ENCODE peak calls at places on chromosomes 12 and 14, in seven cellular contexts. One of them, this sample, is unnamed.

GRCh38 chr14:75657331-75657730 is 3.3 kb downstream of the ERG28 start:
- DNase-seq in amniotic stem cell: no peak
- DNase-seq in iPS-NIHi11: no peak
- DNase-seq in OCI-M1: no peak
- DNase-seq in esophagus squamous epithelium: no peak
- DNase-seq in endothelial cell: no peak
- DNase-seq in RWPE1: no peak
- DNase-seq in this sample: no peak

GRCh38 chr14:23629831-23630396 is 6.2 kb upstream of the DHRS2 start:
- DNase-seq in esophagus squamous epithelium: no peak
- DNase-seq in amniotic stem cell: no peak
- DNase-seq in iPS-NIHi11: no peak
- DNase-seq in RWPE1: no peak
- DNase-seq in OCI-M1: no peak
- DNase-seq in endothelial cell: no peak
- DNase-seq in this sample: no peak

GRCh38 chr12:12749433-12749832 is 32.3 kb downstream of the CDKN1B start:
- DNase-seq in RWPE1: no peak
- DNase-seq in amniotic stem cell: no peak
- DNase-seq in OCI-M1: peak; percentile 78
- DNase-seq in endothelial cell: no peak
- DNase-seq in esophagus squamous epithelium: no peak
- DNase-seq in iPS-NIHi11: no peak
- DNase-seq in this sample: no peak

GRCh38 chr12:113473942-113474341 is 2.3 kb upstream of the LHX5 start:
- DNase-seq in esophagus squamous epithelium: no peak
- DNase-seq in amniotic stem cell: no peak
- DNase-seq in OCI-M1: peak; percentile 41
- DNase-seq in iPS-NIHi11: no peak
- DNase-seq in RWPE1: no peak
- DNase-seq in endothelial cell: no peak
- DNase-seq in this sample: no peak

GRCh38 chr12:124402281-124403066 is 107.6 kb downstream of the RFLNA start:
- DNase-seq in amniotic stem cell: no peak
- DNase-seq in endothelial cell: no peak
- DNase-seq in RWPE1: no peak
- DNase-seq in iPS-NIHi11: no peak
- DNase-seq in esophagus squamous epithelium: no peak
- DNase-seq in OCI-M1: no peak
- DNase-seq in this sample: no peak

GRCh38 chr12:106945261-106945851 is 10.4 kb upstream of the TMEM263 start:
- DNase-seq in amniotic stem cell: no peak
- DNase-seq in iPS-NIHi11: no peak
- DNase-seq in OCI-M1: peak; percentile 47
- DNase-seq in endothelial cell: no peak
- DNase-seq in esophagus squamous epithelium: no peak
- DNase-seq in RWPE1: no peak
- DNase-seq in this sample: no peak

GRCh38 chr12:71546322-71546861 is 106.8 kb downstream of the LGR5 start:
- DNase-seq in OCI-M1: no peak
- DNase-seq in esophagus squamous epithelium: no peak
- DNase-seq in iPS-NIHi11: no peak
- DNase-seq in amniotic stem cell: no peak
- DNase-seq in RWPE1: no peak
- DNase-seq in endothelial cell: no peak
- DNase-seq in this sample: no peak

GRCh38 chr14:103332143-103332919 is 1.7 kb upstream of the EIF5 start:
- DNase-seq in OCI-M1: peak; percentile 68
- DNase-seq in iPS-NIHi11: no peak
- DNase-seq in RWPE1: no peak
- DNase-seq in amniotic stem cell: no peak
- DNase-seq in esophagus squamous epithelium: no peak
- DNase-seq in endothelial cell: no peak
- DNase-seq in this sample: no peak

GRCh38 chr14:51622376-51622775 is 29.3 kb upstream of the FRMD6 start:
- DNase-seq in iPS-NIHi11: no peak
- DNase-seq in RWPE1: no peak
- DNase-seq in endothelial cell: no peak
- DNase-seq in amniotic stem cell: no peak
- DNase-seq in esophagus squamous epithelium: no peak
- DNase-seq in OCI-M1: no peak
- DNase-seq in this sample: no peak

GRCh38 chr12:3935078-3935477 is 61.9 kb upstream of the PARP11 start:
- DNase-seq in OCI-M1: no peak
- DNase-seq in RWPE1: no peak
- DNase-seq in amniotic stem cell: no peak
- DNase-seq in endothelial cell: no peak
- DNase-seq in iPS-NIHi11: no peak
- DNase-seq in esophagus squamous epithelium: no peak
- DNase-seq in this sample: no peak

GRCh38 chr12:69070319-69071090 is 137.5 kb upstream of the CPM start:
- DNase-seq in esophagus squamous epithelium: no peak
- DNase-seq in iPS-NIHi11: peak; percentile 75
- DNase-seq in amniotic stem cell: peak; percentile 27
- DNase-seq in RWPE1: peak; percentile 67
- DNase-seq in endothelial cell: peak; percentile 59
- DNase-seq in OCI-M1: peak; percentile 76
- DNase-seq in this sample: peak; percentile 34

GRCh38 chr12:2963760-2964292 is 4.6 kb downstream of the TEAD4 start:
- DNase-seq in esophagus squamous epithelium: no peak
- DNase-seq in endothelial cell: peak; percentile 42
- DNase-seq in RWPE1: no peak
- DNase-seq in iPS-NIHi11: peak; percentile 74
- DNase-seq in amniotic stem cell: no peak
- DNase-seq in OCI-M1: no peak
- DNase-seq in this sample: no peak

GRCh38 chr12:124928095-124928911 is 13.9 kb upstream of the UBC start:
- DNase-seq in OCI-M1: no peak
- DNase-seq in iPS-NIHi11: peak; percentile 52
- DNase-seq in RWPE1: peak; percentile 92
- DNase-seq in esophagus squamous epithelium: no peak
- DNase-seq in amniotic stem cell: no peak
- DNase-seq in endothelial cell: peak; percentile 65
- DNase-seq in this sample: no peak

GRCh38 chr12:91628656-91629055 is 446.0 kb upstream of the DCN start:
- DNase-seq in amniotic stem cell: no peak
- DNase-seq in iPS-NIHi11: no peak
- DNase-seq in esophagus squamous epithelium: no peak
- DNase-seq in OCI-M1: no peak
- DNase-seq in endothelial cell: no peak
- DNase-seq in RWPE1: no peak
- DNase-seq in this sample: no peak

GRCh38 chr12:19388131-19388549 is 51.2 kb upstream of the AEBP2 start:
- DNase-seq in esophagus squamous epithelium: no peak
- DNase-seq in RWPE1: no peak
- DNase-seq in OCI-M1: no peak
- DNase-seq in iPS-NIHi11: no peak
- DNase-seq in endothelial cell: no peak
- DNase-seq in amniotic stem cell: no peak
- DNase-seq in this sample: no peak

GRCh38 chr12:31954925-31955678 is 4.1 kb upstream of the RESF1 start:
- DNase-seq in endothelial cell: no peak
- DNase-seq in RWPE1: no peak
- DNase-seq in amniotic stem cell: no peak
- DNase-seq in iPS-NIHi11: no peak
- DNase-seq in esophagus squamous epithelium: no peak
- DNase-seq in OCI-M1: peak; percentile 33
- DNase-seq in this sample: no peak

GRCh38 chr12:58920956-58921861 is 905 bp upstream of the LRIG3 start:
- DNase-seq in iPS-NIHi11: no peak
- DNase-seq in endothelial cell: no peak
- DNase-seq in amniotic stem cell: no peak
- DNase-seq in esophagus squamous epithelium: no peak
- DNase-seq in RWPE1: no peak
- DNase-seq in OCI-M1: no peak
- DNase-seq in this sample: no peak

GRCh38 chr14:53742226-53742607 is 214.4 kb downstream of the BMP4 start:
- DNase-seq in endothelial cell: no peak
- DNase-seq in esophagus squamous epithelium: no peak
- DNase-seq in iPS-NIHi11: peak; percentile 27
- DNase-seq in OCI-M1: no peak
- DNase-seq in RWPE1: no peak
- DNase-seq in amniotic stem cell: no peak
- DNase-seq in this sample: no peak

GRCh38 chr12:69555461-69555860 is 29.8 kb upstream of the CCT2 start:
- DNase-seq in amniotic stem cell: peak; percentile 76
- DNase-seq in endothelial cell: no peak
- DNase-seq in RWPE1: peak; percentile 75
- DNase-seq in esophagus squamous epithelium: no peak
- DNase-seq in iPS-NIHi11: no peak
- DNase-seq in OCI-M1: no peak
- DNase-seq in this sample: no peak

GRCh38 chr14:75614179-75614578 is 35.8 kb downstream of the FLVCR2 start:
- DNase-seq in OCI-M1: no peak
- DNase-seq in amniotic stem cell: no peak
- DNase-seq in esophagus squamous epithelium: no peak
- DNase-seq in iPS-NIHi11: no peak
- DNase-seq in endothelial cell: no peak
- DNase-seq in RWPE1: no peak
- DNase-seq in this sample: no peak

GRCh38 chr12:7128681-7129593 is at the start of gene RBP5:
- DNase-seq in esophagus squamous epithelium: no peak
- DNase-seq in endothelial cell: no peak
- DNase-seq in amniotic stem cell: no peak
- DNase-seq in RWPE1: no peak
- DNase-seq in OCI-M1: no peak
- DNase-seq in iPS-NIHi11: peak; percentile 37
- DNase-seq in this sample: no peak

GRCh38 chr12:52056801-52057613 is 5.8 kb downstream of the NR4A1 start:
- DNase-seq in endothelial cell: no peak
- DNase-seq in esophagus squamous epithelium: no peak
- DNase-seq in iPS-NIHi11: no peak
- DNase-seq in RWPE1: no peak
- DNase-seq in OCI-M1: no peak
- DNase-seq in amniotic stem cell: no peak
- DNase-seq in this sample: no peak

GRCh38 chr14:60346706-60347105 is 97.7 kb downstream of the PPM1A start:
- DNase-seq in OCI-M1: no peak
- DNase-seq in iPS-NIHi11: no peak
- DNase-seq in RWPE1: no peak
- DNase-seq in endothelial cell: peak; percentile 24
- DNase-seq in esophagus squamous epithelium: no peak
- DNase-seq in amniotic stem cell: no peak
- DNase-seq in this sample: no peak

GRCh38 chr14:22314183-22314820 is 274.7 kb downstream of the DAD1 start:
- DNase-seq in endothelial cell: peak; percentile 49
- DNase-seq in iPS-NIHi11: peak; percentile 66
- DNase-seq in amniotic stem cell: no peak
- DNase-seq in OCI-M1: peak; percentile 79
- DNase-seq in RWPE1: peak; percentile 42
- DNase-seq in esophagus squamous epithelium: no peak
- DNase-seq in this sample: no peak

GRCh38 chr12:63823040-63823439 is 21.5 kb upstream of the SRGAP1 start:
- DNase-seq in OCI-M1: no peak
- DNase-seq in RWPE1: no peak
- DNase-seq in iPS-NIHi11: no peak
- DNase-seq in amniotic stem cell: no peak
- DNase-seq in esophagus squamous epithelium: no peak
- DNase-seq in endothelial cell: no peak
- DNase-seq in this sample: no peak

GRCh38 chr14:104640681-104641080 is 36.1 kb upstream of the TMEM179 start:
- DNase-seq in endothelial cell: no peak
- DNase-seq in OCI-M1: no peak
- DNase-seq in amniotic stem cell: no peak
- DNase-seq in RWPE1: no peak
- DNase-seq in iPS-NIHi11: no peak
- DNase-seq in esophagus squamous epithelium: no peak
- DNase-seq in this sample: no peak

GRCh38 chr12:97277030-97277429 is 185.6 kb upstream of the RMST start:
- DNase-seq in endothelial cell: no peak
- DNase-seq in iPS-NIHi11: no peak
- DNase-seq in esophagus squamous epithelium: no peak
- DNase-seq in amniotic stem cell: no peak
- DNase-seq in OCI-M1: no peak
- DNase-seq in RWPE1: no peak
- DNase-seq in this sample: no peak

GRCh38 chr14:99821519-99822165 is 28.4 kb downstream of the EML1 start:
- DNase-seq in amniotic stem cell: no peak
- DNase-seq in esophagus squamous epithelium: no peak
- DNase-seq in endothelial cell: no peak
- DNase-seq in OCI-M1: peak; percentile 70
- DNase-seq in iPS-NIHi11: no peak
- DNase-seq in RWPE1: no peak
- DNase-seq in this sample: no peak

GRCh38 chr12:25388216-25388615 is 137.5 kb upstream of the KRAS start:
- DNase-seq in iPS-NIHi11: no peak
- DNase-seq in esophagus squamous epithelium: no peak
- DNase-seq in amniotic stem cell: no peak
- DNase-seq in endothelial cell: no peak
- DNase-seq in RWPE1: no peak
- DNase-seq in OCI-M1: peak; percentile 32
- DNase-seq in this sample: no peak

GRCh38 chr12:10068634-10069033 is 30.2 kb downstream of the CLEC1A start:
- DNase-seq in OCI-M1: peak; percentile 41
- DNase-seq in iPS-NIHi11: no peak
- DNase-seq in RWPE1: no peak
- DNase-seq in amniotic stem cell: no peak
- DNase-seq in esophagus squamous epithelium: no peak
- DNase-seq in endothelial cell: peak; percentile 9
- DNase-seq in this sample: no peak

GRCh38 chr12:57040750-57041149 is 9.2 kb downstream of the MYO1A start:
- DNase-seq in amniotic stem cell: no peak
- DNase-seq in endothelial cell: no peak
- DNase-seq in RWPE1: no peak
- DNase-seq in iPS-NIHi11: no peak
- DNase-seq in esophagus squamous epithelium: no peak
- DNase-seq in OCI-M1: no peak
- DNase-seq in this sample: no peak

GRCh38 chr12:32671930-32672785 is 6.9 kb upstream of the DNM1L start:
- DNase-seq in esophagus squamous epithelium: no peak
- DNase-seq in iPS-NIHi11: peak; percentile 69
- DNase-seq in RWPE1: peak; percentile 54
- DNase-seq in endothelial cell: peak; percentile 38
- DNase-seq in OCI-M1: peak; percentile 77
- DNase-seq in amniotic stem cell: peak; percentile 62
- DNase-seq in this sample: no peak

GRCh38 chr12:62686938-62687337 is 220.3 kb downstream of the MON2 start:
- DNase-seq in RWPE1: no peak
- DNase-seq in endothelial cell: no peak
- DNase-seq in OCI-M1: no peak
- DNase-seq in iPS-NIHi11: no peak
- DNase-seq in amniotic stem cell: no peak
- DNase-seq in esophagus squamous epithelium: no peak
- DNase-seq in this sample: no peak

GRCh38 chr12:109121346-109121880 is 5.0 kb downstream of the ACACB start:
- DNase-seq in amniotic stem cell: no peak
- DNase-seq in endothelial cell: no peak
- DNase-seq in OCI-M1: no peak
- DNase-seq in RWPE1: no peak
- DNase-seq in iPS-NIHi11: no peak
- DNase-seq in esophagus squamous epithelium: no peak
- DNase-seq in this sample: no peak

This sample was measured in central memory CD8-positive, alpha-beta T cell.